ENCODE peak calls at places on chromosomes 2 and 18, in nine cellular contexts. One of them, this sample, is unnamed.
A peak's percentile ranks its signal among the peaks of the same experiment; 100 is the strongest.

GRCh38 chr2:209579236-209579749 is 155.4 kb downstream of the MAP2 start:
- DNase-seq in osteocyte: no peak
- DNase-seq in GM03348: peak; percentile 16
- DNase-seq in T1000: no peak
- DNase-seq in fibroblast of lung: peak; percentile 46
- DNase-seq in NCI-H1092 treated with DMSO at 0.1 percent for 48 hours: peak; percentile 90
- DNase-seq in A172: peak; percentile 4
- DNase-seq in SHP77: peak; percentile 91
- DNase-seq in T-helper 1 cell: no peak
- DNase-seq in this sample: no peak

GRCh38 chr2:85902496-85902895 is 13.7 kb upstream of the ST3GAL5 start:
- DNase-seq in T1000: no peak
- DNase-seq in T-helper 1 cell: no peak
- DNase-seq in osteocyte: no peak
- DNase-seq in NCI-H1092 treated with DMSO at 0.1 percent for 48 hours: no peak
- DNase-seq in SHP77: no peak
- DNase-seq in GM03348: peak; percentile 41
- DNase-seq in fibroblast of lung: peak; percentile 82
- DNase-seq in A172: no peak
- DNase-seq in this sample: no peak

GRCh38 chr18:63879684-63880083 is 7.8 kb upstream of the SERPINB2 start:
- DNase-seq in GM03348: no peak
- DNase-seq in NCI-H1092 treated with DMSO at 0.1 percent for 48 hours: no peak
- DNase-seq in fibroblast of lung: peak; percentile 7
- DNase-seq in A172: peak; percentile 57
- DNase-seq in T1000: no peak
- DNase-seq in osteocyte: no peak
- DNase-seq in SHP77: no peak
- DNase-seq in T-helper 1 cell: no peak
- DNase-seq in this sample: no peak

GRCh38 chr2:230779141-230779523 is 66.5 kb downstream of the CAB39 start:
- DNase-seq in NCI-H1092 treated with DMSO at 0.1 percent for 48 hours: no peak
- DNase-seq in SHP77: no peak
- DNase-seq in T-helper 1 cell: peak; percentile 73
- DNase-seq in GM03348: no peak
- DNase-seq in T1000: no peak
- DNase-seq in fibroblast of lung: no peak
- DNase-seq in A172: no peak
- DNase-seq in osteocyte: no peak
- DNase-seq in this sample: no peak

GRCh38 chr18:6207119-6207518 is 207.6 kb downstream of the L3MBTL4 start:
- DNase-seq in NCI-H1092 treated with DMSO at 0.1 percent for 48 hours: no peak
- DNase-seq in GM03348: no peak
- DNase-seq in A172: no peak
- DNase-seq in fibroblast of lung: no peak
- DNase-seq in osteocyte: no peak
- DNase-seq in SHP77: no peak
- DNase-seq in T1000: no peak
- DNase-seq in T-helper 1 cell: no peak
- DNase-seq in this sample: peak; percentile 14

GRCh38 chr2:209872675-209873074 is 101.0 kb downstream of the UNC80 start:
- DNase-seq in osteocyte: no peak
- DNase-seq in SHP77: no peak
- DNase-seq in A172: peak; percentile 83
- DNase-seq in NCI-H1092 treated with DMSO at 0.1 percent for 48 hours: no peak
- DNase-seq in fibroblast of lung: peak; percentile 85
- DNase-seq in T1000: no peak
- DNase-seq in GM03348: no peak
- DNase-seq in T-helper 1 cell: no peak
- DNase-seq in this sample: no peak

GRCh38 chr2:226600184-226600583 is 199.4 kb downstream of the IRS1 start:
- DNase-seq in fibroblast of lung: peak; percentile 69
- DNase-seq in SHP77: no peak
- DNase-seq in T1000: no peak
- DNase-seq in GM03348: peak; percentile 13
- DNase-seq in A172: no peak
- DNase-seq in osteocyte: no peak
- DNase-seq in NCI-H1092 treated with DMSO at 0.1 percent for 48 hours: no peak
- DNase-seq in T-helper 1 cell: no peak
- DNase-seq in this sample: no peak

GRCh38 chr2:55743583-55743982 is 49.9 kb upstream of the PNPT1 start:
- DNase-seq in T-helper 1 cell: no peak
- DNase-seq in T1000: no peak
- DNase-seq in NCI-H1092 treated with DMSO at 0.1 percent for 48 hours: no peak
- DNase-seq in osteocyte: no peak
- DNase-seq in SHP77: no peak
- DNase-seq in fibroblast of lung: peak; percentile 93
- DNase-seq in A172: peak; percentile 49
- DNase-seq in GM03348: peak; percentile 74
- DNase-seq in this sample: no peak

GRCh38 chr2:130851624-130852382 is 15.1 kb downstream of the ARHGEF4 start:
- DNase-seq in T1000: no peak
- DNase-seq in NCI-H1092 treated with DMSO at 0.1 percent for 48 hours: no peak
- DNase-seq in osteocyte: no peak
- DNase-seq in SHP77: no peak
- DNase-seq in fibroblast of lung: no peak
- DNase-seq in A172: no peak
- DNase-seq in T-helper 1 cell: no peak
- DNase-seq in GM03348: no peak
- DNase-seq in this sample: no peak

GRCh38 chr2:215430528-215431187 is 5.2 kb downstream of the FN1 start:
- DNase-seq in NCI-H1092 treated with DMSO at 0.1 percent for 48 hours: no peak
- DNase-seq in GM03348: peak; percentile 39
- DNase-seq in osteocyte: no peak
- DNase-seq in SHP77: no peak
- DNase-seq in T1000: no peak
- DNase-seq in fibroblast of lung: peak; percentile 79
- DNase-seq in T-helper 1 cell: no peak
- DNase-seq in A172: peak; percentile 49
- DNase-seq in this sample: no peak

GRCh38 chr2:102147935-102148334 is 5.4 kb downstream of the IL1R1 start:
- DNase-seq in T-helper 1 cell: no peak
- DNase-seq in fibroblast of lung: peak; percentile 76
- DNase-seq in GM03348: no peak
- DNase-seq in SHP77: no peak
- DNase-seq in NCI-H1092 treated with DMSO at 0.1 percent for 48 hours: no peak
- DNase-seq in A172: peak; percentile 8
- DNase-seq in T1000: peak; percentile 9
- DNase-seq in osteocyte: no peak
- DNase-seq in this sample: no peak

GRCh38 chr2:190792956-190793888 is 87.4 kb upstream of the GLS start:
- DNase-seq in osteocyte: no peak
- DNase-seq in fibroblast of lung: peak; percentile 70
- DNase-seq in SHP77: no peak
- DNase-seq in NCI-H1092 treated with DMSO at 0.1 percent for 48 hours: no peak
- DNase-seq in T1000: no peak
- DNase-seq in T-helper 1 cell: no peak
- DNase-seq in A172: peak; percentile 47
- DNase-seq in GM03348: no peak
- DNase-seq in this sample: no peak

GRCh38 chr2:100752628-100753333 is 67.2 kb upstream of the NPAS2 start:
- DNase-seq in GM03348: peak; percentile 79
- DNase-seq in T1000: no peak
- DNase-seq in NCI-H1092 treated with DMSO at 0.1 percent for 48 hours: no peak
- DNase-seq in osteocyte: no peak
- DNase-seq in A172: peak; percentile 45
- DNase-seq in fibroblast of lung: peak; percentile 92
- DNase-seq in T-helper 1 cell: no peak
- DNase-seq in SHP77: no peak
- DNase-seq in this sample: no peak

GRCh38 chr2:67500541-67500940 is 103.4 kb downstream of the ETAA1 start:
- DNase-seq in SHP77: no peak
- DNase-seq in T-helper 1 cell: no peak
- DNase-seq in fibroblast of lung: peak; percentile 45
- DNase-seq in osteocyte: no peak
- DNase-seq in A172: no peak
- DNase-seq in NCI-H1092 treated with DMSO at 0.1 percent for 48 hours: no peak
- DNase-seq in GM03348: no peak
- DNase-seq in T1000: no peak
- DNase-seq in this sample: no peak

GRCh38 chr2:29228947-29229346 is 113.7 kb downstream of the CLIP4 start:
- DNase-seq in A172: no peak
- DNase-seq in NCI-H1092 treated with DMSO at 0.1 percent for 48 hours: no peak
- DNase-seq in T1000: no peak
- DNase-seq in T-helper 1 cell: no peak
- DNase-seq in osteocyte: no peak
- DNase-seq in SHP77: no peak
- DNase-seq in GM03348: no peak
- DNase-seq in fibroblast of lung: no peak
- DNase-seq in this sample: no peak

GRCh38 chr18:59084286-59084779 is 55.4 kb upstream of the SEC11C start:
- DNase-seq in GM03348: peak; percentile 87
- DNase-seq in osteocyte: peak; percentile 88
- DNase-seq in T-helper 1 cell: peak; percentile 60
- DNase-seq in NCI-H1092 treated with DMSO at 0.1 percent for 48 hours: peak; percentile 97
- DNase-seq in fibroblast of lung: peak; percentile 69
- DNase-seq in SHP77: peak; percentile 91
- DNase-seq in A172: peak; percentile 76
- DNase-seq in T1000: no peak
- DNase-seq in this sample: peak; percentile 69

GRCh38 chr2:43748333-43748732 is 25.5 kb upstream of the DYNC2LI1 start:
- DNase-seq in NCI-H1092 treated with DMSO at 0.1 percent for 48 hours: no peak
- DNase-seq in A172: no peak
- DNase-seq in fibroblast of lung: no peak
- DNase-seq in osteocyte: no peak
- DNase-seq in T-helper 1 cell: no peak
- DNase-seq in T1000: no peak
- DNase-seq in SHP77: no peak
- DNase-seq in GM03348: no peak
- DNase-seq in this sample: no peak

GRCh38 chr2:68832161-68832869 is 38.9 kb downstream of the BMP10 start:
- DNase-seq in T-helper 1 cell: peak; percentile 48
- DNase-seq in GM03348: no peak
- DNase-seq in osteocyte: no peak
- DNase-seq in T1000: no peak
- DNase-seq in NCI-H1092 treated with DMSO at 0.1 percent for 48 hours: no peak
- DNase-seq in A172: peak; percentile 88
- DNase-seq in fibroblast of lung: peak; percentile 78
- DNase-seq in SHP77: no peak
- DNase-seq in this sample: no peak

GRCh38 chr2:12819098-12819465 is 102.3 kb downstream of the TRIB2 start:
- DNase-seq in T1000: peak; percentile 38
- DNase-seq in SHP77: no peak
- DNase-seq in fibroblast of lung: peak; percentile 100
- DNase-seq in A172: peak; percentile 97
- DNase-seq in T-helper 1 cell: no peak
- DNase-seq in GM03348: peak; percentile 85
- DNase-seq in NCI-H1092 treated with DMSO at 0.1 percent for 48 hours: no peak
- DNase-seq in osteocyte: no peak
- DNase-seq in this sample: no peak

GRCh38 chr2:9889812-9890261 is 46.6 kb downstream of the TAF1B start:
- DNase-seq in A172: no peak
- DNase-seq in osteocyte: no peak
- DNase-seq in GM03348: peak; percentile 18
- DNase-seq in T1000: no peak
- DNase-seq in SHP77: no peak
- DNase-seq in NCI-H1092 treated with DMSO at 0.1 percent for 48 hours: no peak
- DNase-seq in T-helper 1 cell: no peak
- DNase-seq in fibroblast of lung: no peak
- DNase-seq in this sample: no peak

GRCh38 chr2:200306969-200307811 is 697 bp downstream of the SPATS2L start:
- DNase-seq in T-helper 1 cell: peak; percentile 48
- DNase-seq in A172: peak; percentile 19
- DNase-seq in T1000: no peak
- DNase-seq in NCI-H1092 treated with DMSO at 0.1 percent for 48 hours: no peak
- DNase-seq in osteocyte: peak; percentile 84
- DNase-seq in GM03348: peak; percentile 41
- DNase-seq in SHP77: peak; percentile 43
- DNase-seq in fibroblast of lung: peak; percentile 43
- DNase-seq in this sample: peak; percentile 49

GRCh38 chr2:229852565-229852964 is 69.2 kb downstream of the TRIP12 start:
- DNase-seq in T-helper 1 cell: peak; percentile 78
- DNase-seq in T1000: no peak
- DNase-seq in fibroblast of lung: peak; percentile 74
- DNase-seq in osteocyte: no peak
- DNase-seq in SHP77: no peak
- DNase-seq in GM03348: no peak
- DNase-seq in NCI-H1092 treated with DMSO at 0.1 percent for 48 hours: no peak
- DNase-seq in A172: no peak
- DNase-seq in this sample: no peak

GRCh38 chr2:86752934-86753333 is 32.8 kb downstream of the RMND5A start:
- DNase-seq in osteocyte: no peak
- DNase-seq in T1000: no peak
- DNase-seq in GM03348: no peak
- DNase-seq in SHP77: no peak
- DNase-seq in A172: no peak
- DNase-seq in NCI-H1092 treated with DMSO at 0.1 percent for 48 hours: no peak
- DNase-seq in fibroblast of lung: no peak
- DNase-seq in T-helper 1 cell: no peak
- DNase-seq in this sample: no peak

GRCh38 chr2:159137511-159138101 is 148.9 kb downstream of the WDSUB1 start:
- DNase-seq in fibroblast of lung: no peak
- DNase-seq in T-helper 1 cell: no peak
- DNase-seq in osteocyte: no peak
- DNase-seq in SHP77: no peak
- DNase-seq in GM03348: no peak
- DNase-seq in NCI-H1092 treated with DMSO at 0.1 percent for 48 hours: no peak
- DNase-seq in A172: no peak
- DNase-seq in T1000: no peak
- DNase-seq in this sample: no peak

GRCh38 chr2:156182132-156182531 is 150.4 kb downstream of the NR4A2 start:
- DNase-seq in T1000: no peak
- DNase-seq in A172: no peak
- DNase-seq in osteocyte: no peak
- DNase-seq in T-helper 1 cell: no peak
- DNase-seq in SHP77: no peak
- DNase-seq in NCI-H1092 treated with DMSO at 0.1 percent for 48 hours: no peak
- DNase-seq in fibroblast of lung: no peak
- DNase-seq in GM03348: no peak
- DNase-seq in this sample: peak; percentile 88

This sample was measured in NCI-H526 treated with DMSO at 0.1 percent for 48 hours.